ENCODE peak calls at places on chromosome 11, in four cellular contexts. E is stomach, F is fibroblast of the aortic adventitia, D is left ventricle myocardium inferior. K is an unnamed sample.

GRCh38 chr11:1942541-1943260 is 4.4 kb upstream of the MRPL23 start:
- DNase-seq in E (no peak), F (no peak), D (no peak), K (no peak)

GRCh38 chr11:119470316-119471266 is 47.6 kb upstream of the THY1 start:
- DNase-seq in E (no peak), F (peak), D (no peak), K (peak)

GRCh38 chr11:73623651-73624050 is 22.7 kb upstream of the PLEKHB1 start:
- DNase-seq in E (no peak), F (no peak), D (no peak), K (no peak)

GRCh38 chr11:8906629-8907028 is 4.4 kb upstream of the AKIP1 start:
- DNase-seq in E (no peak), F (peak), D (no peak), K (peak)

GRCh38 chr11:119377112-119377901 is 4.2 kb downstream of the USP2 start:
- DNase-seq in E (no peak), F (no peak), D (no peak), K (no peak)

GRCh38 chr11:123186291-123186690 is 8.8 kb downstream of the CLMP start:
- DNase-seq in E (no peak), F (no peak), D (no peak), K (no peak)

GRCh38 chr11:7520011-7520942 is 6.5 kb downstream of the PPFIBP2 start:
- DNase-seq in E (no peak), F (no peak), D (no peak), K (peak)

GRCh38 chr11:27216268-27217149 is 146.5 kb downstream of the CCDC34 start:
- DNase-seq in E (no peak), F (peak), D (peak), K (peak)

GRCh38 chr11:86947541-86947940 is 7.7 kb downstream of the FZD4 start:
- DNase-seq in E (no peak), F (peak), D (no peak), K (no peak)

GRCh38 chr11:59556883-59557205 is 45.5 kb downstream of the OR4D9 start:
- DNase-seq in E (no peak), F (no peak), D (no peak), K (peak)

GRCh38 chr11:76329084-76329648 is 51.8 kb downstream of the THAP12 start:
- DNase-seq in E (no peak), F (no peak), D (no peak), K (peak)

GRCh38 chr11:30855383-30856006 is 269.3 kb upstream of the MPPED2 start:
- DNase-seq in E (no peak), F (peak), D (no peak), K (peak)

GRCh38 chr11:105000167-105000566 is 22.8 kb downstream of the CASP5 start:
- DNase-seq in E (no peak), F (no peak), D (no peak), K (no peak)

GRCh38 chr11:119615003-119615878 is 113.8 kb downstream of the NECTIN1 start:
- DNase-seq in E (no peak), F (peak), D (no peak), K (peak)

GRCh38 chr11:76610371-76610770 is 60.2 kb downstream of the LRRC32 start:
- DNase-seq in E (no peak), F (no peak), D (no peak), K (no peak)

GRCh38 chr11:90593099-90593498 is 370.2 kb upstream of the CHORDC1 start:
- DNase-seq in E (no peak), F (no peak), D (no peak), K (no peak)

GRCh38 chr11:70731670-70732492 is 333.6 kb downstream of the CTTN start:
- DNase-seq in E (no peak), F (no peak), D (no peak), K (no peak)

GRCh38 chr11:17014321-17014773 is at the start of gene PLEKHA7:
- DNase-seq in E (peak), F (no peak), D (no peak), K (no peak)

GRCh38 chr11:112977620-112978212 is 16.5 kb downstream of the NCAM1 start:
- DNase-seq in E (no peak), F (peak), D (no peak), K (peak)

GRCh38 chr11:96199563-96200025 is 143.4 kb downstream of the MAML2 start:
- DNase-seq in E (no peak), F (peak), D (no peak), K (peak)

GRCh38 chr11:105152556-105152955 is 13.0 kb upstream of the CARD18 start:
- DNase-seq in E (no peak), F (no peak), D (no peak), K (no peak)

GRCh38 chr11:70688142-70688541 is 289.8 kb downstream of the CTTN start:
- DNase-seq in E (no peak), F (no peak), D (no peak), K (no peak)

GRCh38 chr11:99199336-99199735 is 178.6 kb downstream of the CNTN5 start:
- DNase-seq in E (no peak), F (no peak), D (no peak), K (no peak)

GRCh38 chr11:120540744-120541143 is 29.2 kb downstream of the GRIK4 start:
- DNase-seq in E (no peak), F (no peak), D (no peak), K (peak)

GRCh38 chr11:1750481-1750839 is at the start of gene IFITM10:
- DNase-seq in E (peak), F (peak), D (peak), K (no peak)

GRCh38 chr11:86565787-86566186 is 106.6 kb downstream of the ME3 start:
- DNase-seq in E (no peak), F (no peak), D (no peak), K (no peak)

GRCh38 chr11:135033545-135033944 is 621.5 kb upstream of the B3GAT1 start:
- DNase-seq in E (no peak), F (no peak), D (no peak), K (no peak)

GRCh38 chr11:47524200-47524874 is 28.6 kb downstream of the CELF1 start:
- DNase-seq in E (peak), F (no peak), D (peak), K (no peak)
- H3K4me3 ChIP-seq in E (peak), F (peak), D (peak), K (peak)

GRCh38 chr11:111834432-111835163 is 36.8 kb downstream of the ALG9 start:
- DNase-seq in E (no peak), F (no peak), D (no peak), K (no peak)
- H3K4me3 ChIP-seq in E (no peak), F (no peak), D (no peak), K (no peak)

GRCh38 chr11:19239039-19239438 is 1.7 kb downstream of the E2F8 start:
- DNase-seq in E (no peak), F (no peak), D (no peak), K (no peak)
- H3K4me3 ChIP-seq in E (no peak), F (no peak), D (peak), K (no peak)

GRCh38 chr11:46216765-46217089 is 60.7 kb upstream of the CREB3L1 start:
- DNase-seq in E (no peak), F (no peak), D (no peak), K (no peak)

GRCh38 chr11:46215208-46215931 is 62.1 kb upstream of the CREB3L1 start:
- DNase-seq in E (no peak), F (no peak), D (no peak), K (no peak)

GRCh38 chr11:46212720-46213119 is 64.7 kb upstream of the CREB3L1 start:
- DNase-seq in E (no peak), F (no peak), D (no peak), K (no peak)

GRCh38 chr11:46220313-46220712 is 57.1 kb upstream of the CREB3L1 start:
- DNase-seq in E (no peak), F (no peak), D (no peak), K (no peak)

DNA sequence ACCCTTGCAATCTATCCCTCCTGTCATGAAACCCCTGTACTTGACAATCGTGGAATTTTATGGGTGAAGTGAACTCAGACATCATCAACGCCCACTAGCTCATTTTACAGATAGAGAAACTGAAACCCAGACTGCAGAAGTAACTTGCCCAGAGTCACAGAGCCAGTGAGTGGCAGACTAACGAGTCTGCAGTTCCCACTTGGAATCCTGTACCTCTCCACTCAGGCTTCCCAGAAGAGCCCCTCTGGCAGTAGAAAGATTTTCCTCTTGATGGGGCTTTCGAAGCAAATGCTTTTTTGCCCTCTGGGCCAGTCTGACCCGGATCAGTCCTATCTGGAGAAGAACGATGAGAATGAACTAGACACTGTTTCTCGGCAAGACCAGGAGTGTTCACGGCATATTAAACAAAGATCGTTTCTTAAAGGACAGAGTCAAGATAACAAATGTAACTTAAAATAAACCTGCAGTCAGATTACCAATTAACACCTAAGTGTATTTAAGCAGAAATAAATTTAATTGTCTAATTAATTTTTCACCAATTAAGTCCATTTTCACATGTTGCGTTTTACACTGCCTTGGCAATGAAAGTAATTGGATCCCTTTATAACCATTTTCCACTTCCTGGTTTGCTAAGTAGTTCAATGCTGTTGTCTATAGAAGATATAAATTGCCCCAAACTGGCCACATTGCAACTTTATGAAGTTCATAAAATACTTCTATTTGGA is 61.3 kb upstream of the CREB3L1 start:
- DNase-seq in E (peak), F (peak), D (no peak), K (peak)
- H3K4me3 ChIP-seq in E (peak), F (peak), D (peak), K (peak)

GRCh38 chr11:130170345-130170744 is 10.8 kb downstream of the ST14 start:
- DNase-seq in E (no peak), F (no peak), D (no peak), K (no peak)
- H3K4me3 ChIP-seq in E (no peak), F (no peak), D (no peak), K (no peak)

GRCh38 chr11:61579398-61580291 is 1.2 kb downstream of the SYT7 start:
- DNase-seq in E (no peak), F (no peak), D (no peak), K (no peak)

GRCh38 chr11:61578819-61579218 is 2.1 kb downstream of the SYT7 start:
- DNase-seq in E (no peak), F (no peak), D (no peak), K (no peak)

GRCh38 chr11:61580292-61580888 is 486 bp downstream of the SYT7 start:
- DNase-seq in E (no peak), F (no peak), D (no peak), K (no peak)

GRCh38 chr11:61581931-61582330 is 1.1 kb upstream of the SYT7 start:
- DNase-seq in E (no peak), F (no peak), D (no peak), K (no peak)

GRCh38 chr11:61581030-61581928 is at the start of gene SYT7:
- DNase-seq in E (peak), F (peak), D (peak), K (peak)
- H3K4me3 ChIP-seq in E (peak), F (peak), D (peak), K (peak)

DNA sequence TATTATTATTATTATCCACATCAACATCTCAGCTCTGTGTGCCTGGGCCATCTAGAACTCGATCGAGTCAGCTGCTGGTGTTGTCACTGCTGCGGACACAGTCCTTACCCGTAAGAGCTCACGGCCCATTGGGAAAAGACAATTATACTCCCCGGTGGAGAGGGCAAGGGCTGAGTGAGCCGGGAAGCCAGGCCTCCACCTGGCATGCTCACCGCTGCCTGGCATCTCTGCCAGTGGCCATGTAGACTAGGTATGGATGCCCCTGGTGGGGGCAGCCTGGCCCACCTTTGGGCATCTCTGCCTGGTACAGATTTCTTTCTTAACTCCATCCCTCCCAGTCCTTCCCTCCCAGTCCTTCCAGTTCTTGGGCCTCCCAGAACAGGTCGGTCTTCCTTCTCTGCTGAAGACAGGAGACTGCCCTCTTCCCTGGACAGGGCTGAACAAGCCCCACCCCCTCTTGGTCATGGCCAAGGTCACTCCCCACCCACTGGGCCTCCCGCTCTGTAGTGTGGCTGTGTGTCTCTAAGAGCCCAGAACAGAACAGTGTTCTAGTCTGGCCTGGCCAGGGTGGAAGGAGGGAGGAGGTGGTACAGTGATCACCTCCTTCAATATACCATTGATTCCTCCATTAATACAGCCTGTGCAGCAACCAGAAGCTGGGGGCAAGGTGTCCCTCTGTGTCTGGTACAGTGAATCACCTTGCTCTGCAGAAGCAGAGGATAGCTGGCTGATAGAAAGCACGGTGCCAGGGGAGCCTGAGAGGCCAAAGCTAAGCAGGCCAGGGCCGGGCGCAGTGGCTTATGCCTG is 57.7 kb downstream of the FLRT1 start:
- DNase-seq in E (no peak), F (no peak), D (no peak), K (no peak)
- H3K4me3 ChIP-seq in E (no peak), F (no peak), D (no peak), K (no peak)

GRCh38 chr11:28315440-28315839 is 207.3 kb downstream of the METTL15 start:
- DNase-seq in E (no peak), F (no peak), D (no peak), K (no peak)
- H3K4me3 ChIP-seq in E (no peak), F (no peak), D (no peak), K (no peak)

GRCh38 chr11:61830318-61831105 is 2.4 kb downstream of the FADS2 start:
- DNase-seq in E (no peak), F (peak), D (no peak), K (peak)

GRCh38 chr11:61827573-61828378 is at the start of gene FADS2:
- DNase-seq in E (peak), F (peak), D (peak), K (peak)

GRCh38 chr11:61828379-61828628 is 204 bp downstream of the FADS2 start:
- DNase-seq in E (no peak), F (no peak), D (no peak), K (no peak)

GRCh38 chr11:61828629-61829407 is 718 bp downstream of the FADS2 start:
- DNase-seq in E (no peak), F (peak), D (peak), K (peak)

DNA sequence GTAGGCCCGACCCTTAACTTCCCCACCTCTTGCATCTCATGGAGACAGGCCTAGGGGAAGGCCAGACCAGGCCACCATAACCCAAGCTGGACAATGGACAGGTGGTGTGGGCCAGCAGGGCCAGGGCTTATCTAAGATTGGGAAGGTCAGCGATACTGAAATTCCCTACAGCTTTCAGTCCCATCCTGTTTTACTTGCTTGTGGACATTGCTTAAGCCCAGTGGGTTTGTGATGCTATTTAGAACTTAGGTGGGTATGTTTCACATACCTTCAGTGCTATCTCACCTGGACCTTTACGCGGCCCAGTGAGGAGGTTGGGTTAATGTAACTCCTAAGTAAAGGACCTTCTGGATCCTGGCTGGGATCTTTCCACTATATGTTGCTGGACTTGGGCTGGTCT is 1.7 kb downstream of the FADS2 start:
- DNase-seq in E (no peak), F (no peak), D (no peak), K (no peak)
- H3K4me3 ChIP-seq in E (no peak), F (peak), D (peak), K (peak)

K was measured in fibroblast of villous mesenchyme.